ENCODE peak calls at places on chromosomes 5 and 9, in six cellular contexts. One of them, this sample, is unnamed.

GRCh38 chr9:2234371-2234893 is 219.3 kb downstream of the SMARCA2 start:
- DNase-seq in A673: no peak
- DNase-seq in HCT116: no peak
- DNase-seq in heart left ventricle: no peak
- DNase-seq in lower lobe of right lung: no peak
- DNase-seq in dorsolateral prefrontal cortex: no peak
- DNase-seq in this sample: peak

GRCh38 chr5:162193012-162193411 is 125.4 kb downstream of the GABRG2 start:
- DNase-seq in A673: no peak
- DNase-seq in HCT116: no peak
- DNase-seq in heart left ventricle: no peak
- DNase-seq in lower lobe of right lung: no peak
- DNase-seq in dorsolateral prefrontal cortex: no peak
- DNase-seq in this sample: no peak

GRCh38 chr9:93209576-93210323 is 25.8 kb downstream of the WNK2 start:
- DNase-seq in A673: no peak
- DNase-seq in HCT116: no peak
- DNase-seq in heart left ventricle: no peak
- DNase-seq in lower lobe of right lung: peak
- DNase-seq in dorsolateral prefrontal cortex: no peak
- DNase-seq in this sample: no peak

GRCh38 chr9:134913713-134914500 is 3.8 kb downstream of the FCN1 start:
- DNase-seq in A673: no peak
- DNase-seq in HCT116: no peak
- DNase-seq in heart left ventricle: no peak
- DNase-seq in lower lobe of right lung: peak
- DNase-seq in dorsolateral prefrontal cortex: no peak
- DNase-seq in this sample: no peak

GRCh38 chr9:68780735-68781134 is 75.7 kb downstream of the PIP5K1B start:
- DNase-seq in A673: no peak
- DNase-seq in HCT116: no peak
- DNase-seq in heart left ventricle: no peak
- DNase-seq in lower lobe of right lung: no peak
- DNase-seq in dorsolateral prefrontal cortex: no peak
- DNase-seq in this sample: peak

GRCh38 chr5:65769539-65769938 is 47.5 kb downstream of the NLN start:
- DNase-seq in A673: no peak
- DNase-seq in HCT116: peak
- DNase-seq in heart left ventricle: no peak
- DNase-seq in lower lobe of right lung: no peak
- DNase-seq in dorsolateral prefrontal cortex: no peak
- DNase-seq in this sample: peak

GRCh38 chr5:82597437-82597836 is 319.3 kb upstream of the RPS23 start:
- DNase-seq in A673: peak
- DNase-seq in HCT116: peak
- DNase-seq in heart left ventricle: no peak
- DNase-seq in lower lobe of right lung: no peak
- DNase-seq in dorsolateral prefrontal cortex: no peak
- DNase-seq in this sample: no peak

GRCh38 chr9:124256517-124257069 is 1.2 kb upstream of the NEK6 start:
- DNase-seq in A673: no peak
- DNase-seq in HCT116: no peak
- DNase-seq in heart left ventricle: no peak
- DNase-seq in lower lobe of right lung: peak
- DNase-seq in dorsolateral prefrontal cortex: no peak
- DNase-seq in this sample: peak

GRCh38 chr9:19642256-19642655 is 146.6 kb downstream of the SLC24A2 start:
- DNase-seq in A673: no peak
- DNase-seq in HCT116: no peak
- DNase-seq in heart left ventricle: no peak
- DNase-seq in lower lobe of right lung: no peak
- DNase-seq in dorsolateral prefrontal cortex: peak
- DNase-seq in this sample: no peak
- TF ChIP-seq CTCF in A673: no peak
- TF ChIP-seq CTCF in HCT116: no peak
- TF ChIP-seq CTCF in heart left ventricle: no peak
- TF ChIP-seq CTCF in lower lobe of right lung: no peak
- TF ChIP-seq CTCF in dorsolateral prefrontal cortex: peak
- TF ChIP-seq CTCF in this sample: no peak

GRCh38 chr5:57402348-57402747 is 80.3 kb downstream of the ACTBL2 start:
- DNase-seq in A673: no peak
- DNase-seq in HCT116: no peak
- DNase-seq in heart left ventricle: no peak
- DNase-seq in lower lobe of right lung: no peak
- DNase-seq in dorsolateral prefrontal cortex: no peak
- DNase-seq in this sample: no peak
- H3K4me3 ChIP-seq in A673: no peak
- H3K4me3 ChIP-seq in HCT116: no peak
- H3K4me3 ChIP-seq in heart left ventricle: no peak
- H3K4me3 ChIP-seq in lower lobe of right lung: no peak
- H3K4me3 ChIP-seq in dorsolateral prefrontal cortex: no peak
- H3K4me3 ChIP-seq in this sample: no peak

DNA sequence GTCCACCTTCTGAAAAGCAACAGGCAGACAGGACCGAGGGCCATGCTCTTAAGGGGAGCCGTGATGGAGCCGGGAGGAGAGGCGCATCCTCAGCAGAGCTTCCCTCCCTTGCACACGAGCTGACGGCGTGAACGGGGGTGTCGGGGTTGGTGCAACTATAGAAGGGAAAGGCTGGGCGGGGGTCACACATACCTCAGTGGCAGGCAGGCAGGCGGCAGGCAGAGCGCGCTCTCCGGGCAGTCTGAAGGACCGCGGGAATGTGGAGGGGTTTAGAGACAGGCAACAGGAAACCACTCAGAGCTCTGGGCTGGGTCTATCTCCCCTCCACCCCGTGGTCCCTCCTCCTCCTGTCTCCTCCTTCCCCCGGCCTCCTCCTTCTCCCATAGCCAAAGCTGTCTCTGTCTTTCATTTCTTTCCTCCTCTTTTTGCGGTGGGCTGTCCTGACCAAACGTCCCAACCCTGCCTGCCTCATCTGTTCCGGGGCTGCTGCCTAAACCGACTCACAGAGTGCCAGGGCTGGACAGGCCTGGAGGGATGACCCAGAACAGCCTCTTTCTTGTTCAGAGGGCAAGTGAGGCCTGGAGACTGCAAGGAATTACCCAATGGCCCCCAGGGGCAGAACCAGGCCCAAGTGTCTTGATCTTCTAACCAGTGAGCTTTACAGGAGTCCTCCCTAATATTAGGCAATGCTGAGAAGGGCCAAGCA is at the start of gene SPARC:
- DNase-seq in A673: peak
- DNase-seq in HCT116: no peak
- DNase-seq in heart left ventricle: peak
- DNase-seq in lower lobe of right lung: peak
- DNase-seq in dorsolateral prefrontal cortex: peak
- DNase-seq in this sample: peak
- TF ChIP-seq CTCF in A673: no peak
- TF ChIP-seq CTCF in HCT116: no peak
- TF ChIP-seq CTCF in heart left ventricle: no peak
- TF ChIP-seq CTCF in lower lobe of right lung: no peak
- TF ChIP-seq CTCF in dorsolateral prefrontal cortex: no peak
- TF ChIP-seq CTCF in this sample: no peak

DNA sequence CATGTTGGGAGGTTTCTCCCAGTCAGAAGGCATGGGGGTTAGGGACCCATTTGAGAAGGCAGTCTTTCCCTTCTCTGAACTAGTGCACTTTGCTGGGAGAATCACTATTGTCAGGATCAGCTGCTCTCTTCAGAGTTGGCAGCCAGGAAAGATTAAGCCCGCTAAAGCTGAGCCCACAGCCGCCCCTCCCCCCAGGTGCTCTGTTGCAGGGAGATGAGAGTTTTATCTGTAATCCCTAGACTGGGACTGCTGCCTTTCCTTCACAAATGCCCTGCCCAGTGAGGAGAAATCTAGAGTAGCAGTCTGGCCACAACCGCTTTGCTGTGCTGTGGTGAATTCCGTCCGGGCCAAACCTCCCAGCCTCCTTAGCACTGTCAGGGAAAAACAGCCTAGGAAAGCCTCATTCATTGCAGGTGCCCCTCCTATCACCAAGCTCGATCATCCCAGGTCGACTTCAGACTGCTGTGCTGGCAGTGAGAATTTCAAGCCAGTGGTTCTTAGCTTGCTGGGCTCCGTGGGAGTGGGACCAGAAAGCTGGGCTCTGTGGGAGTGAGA is 69.8 kb downstream of the CNTLN start:
- DNase-seq in A673: peak
- DNase-seq in HCT116: no peak
- DNase-seq in heart left ventricle: no peak
- DNase-seq in lower lobe of right lung: no peak
- DNase-seq in dorsolateral prefrontal cortex: no peak
- DNase-seq in this sample: peak
- H3K4me3 ChIP-seq in A673: no peak
- H3K4me3 ChIP-seq in HCT116: no peak
- H3K4me3 ChIP-seq in heart left ventricle: no peak
- H3K4me3 ChIP-seq in lower lobe of right lung: no peak
- H3K4me3 ChIP-seq in dorsolateral prefrontal cortex: no peak
- H3K4me3 ChIP-seq in this sample: no peak

DNA sequence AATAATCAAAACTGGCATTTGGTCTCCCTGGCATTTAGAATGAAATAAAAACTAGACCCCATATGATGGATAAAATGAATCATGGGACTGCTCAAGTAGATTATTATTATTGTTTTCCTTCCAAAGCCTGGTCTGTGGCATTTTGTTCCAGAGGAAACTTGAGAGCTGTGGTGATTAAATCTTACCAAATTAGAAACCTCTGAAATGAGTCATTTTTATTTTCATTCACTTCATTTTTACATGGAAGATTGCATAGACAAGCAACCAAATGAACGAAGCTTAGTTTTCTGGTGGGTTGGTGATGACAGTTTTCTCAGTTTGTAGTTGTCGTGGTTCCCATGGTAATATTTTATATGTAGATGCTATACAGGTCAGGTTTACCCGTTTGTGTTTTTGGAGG is 23.4 kb downstream of the PAM start:
- DNase-seq in A673: no peak
- DNase-seq in HCT116: no peak
- DNase-seq in heart left ventricle: no peak
- DNase-seq in lower lobe of right lung: no peak
- DNase-seq in dorsolateral prefrontal cortex: no peak
- DNase-seq in this sample: peak
- TF ChIP-seq CTCF in A673: no peak
- TF ChIP-seq CTCF in HCT116: no peak
- TF ChIP-seq CTCF in heart left ventricle: no peak
- TF ChIP-seq CTCF in lower lobe of right lung: no peak
- TF ChIP-seq CTCF in dorsolateral prefrontal cortex: no peak
- TF ChIP-seq CTCF in this sample: no peak

DNA sequence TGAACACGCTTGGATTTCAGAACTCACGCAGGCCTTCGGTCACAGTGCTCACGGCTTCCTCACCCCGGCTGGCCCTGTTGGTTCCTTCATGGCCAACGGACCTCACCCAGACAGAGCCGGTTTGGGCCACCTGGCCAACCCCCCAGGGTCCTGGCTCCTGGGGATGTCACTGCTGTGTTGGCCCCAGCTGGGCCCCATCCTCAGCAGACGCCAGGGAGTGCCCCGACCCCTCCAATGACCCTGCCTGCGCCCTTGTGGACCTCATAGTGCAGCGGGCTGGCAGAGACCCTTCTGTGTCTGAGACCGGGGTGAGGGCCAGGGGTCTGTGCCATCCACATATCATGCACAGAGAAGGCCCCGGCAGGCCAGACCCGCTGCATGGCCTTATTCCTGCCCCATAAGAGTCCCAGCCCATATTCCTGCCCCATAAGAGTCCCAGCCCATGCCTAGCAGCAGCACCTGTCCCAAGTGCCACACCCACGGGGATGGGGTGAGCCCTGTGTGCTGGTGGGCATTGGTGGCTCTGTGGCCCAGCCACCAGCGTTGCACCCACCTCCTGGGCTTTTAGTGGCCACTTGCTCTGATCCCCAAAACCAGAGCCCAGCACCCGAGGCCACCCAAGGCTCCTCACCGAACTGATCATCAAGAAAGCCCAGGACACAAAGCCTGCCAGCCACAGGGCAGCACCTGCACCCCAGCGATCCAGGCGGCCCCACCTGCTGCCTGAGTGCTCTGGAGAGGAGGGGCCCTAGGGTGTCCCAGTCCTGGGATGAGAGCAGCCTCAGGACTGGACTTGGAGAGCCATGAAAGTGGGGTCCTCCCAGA is 1.3 kb upstream of the LPCAT1 start:
- DNase-seq in A673: no peak
- DNase-seq in HCT116: no peak
- DNase-seq in heart left ventricle: peak
- DNase-seq in lower lobe of right lung: peak
- DNase-seq in dorsolateral prefrontal cortex: peak
- DNase-seq in this sample: no peak
- H3K4me3 ChIP-seq in A673: no peak
- H3K4me3 ChIP-seq in HCT116: peak
- H3K4me3 ChIP-seq in heart left ventricle: peak
- H3K4me3 ChIP-seq in lower lobe of right lung: peak
- H3K4me3 ChIP-seq in dorsolateral prefrontal cortex: peak
- H3K4me3 ChIP-seq in this sample: no peak

GRCh38 chr5:145347026-145347616 is 488.0 kb downstream of the PRELID2 start:
- DNase-seq in A673: peak
- DNase-seq in HCT116: peak
- DNase-seq in heart left ventricle: no peak
- DNase-seq in lower lobe of right lung: no peak
- DNase-seq in dorsolateral prefrontal cortex: no peak
- DNase-seq in this sample: peak
- TF ChIP-seq CTCF in A673: peak
- TF ChIP-seq CTCF in HCT116: peak
- TF ChIP-seq CTCF in heart left ventricle: peak
- TF ChIP-seq CTCF in lower lobe of right lung: peak
- TF ChIP-seq CTCF in dorsolateral prefrontal cortex: peak
- TF ChIP-seq CTCF in this sample: peak

GRCh38 chr9:83060557-83060956 is 2.4 kb downstream of the RASEF start:
- DNase-seq in A673: no peak
- DNase-seq in HCT116: no peak
- DNase-seq in heart left ventricle: no peak
- DNase-seq in lower lobe of right lung: no peak
- DNase-seq in dorsolateral prefrontal cortex: no peak
- DNase-seq in this sample: no peak

GRCh38 chr9:83062011-83062652 is 810 bp downstream of the RASEF start:
- DNase-seq in A673: peak
- DNase-seq in HCT116: no peak
- DNase-seq in heart left ventricle: no peak
- DNase-seq in lower lobe of right lung: peak
- DNase-seq in dorsolateral prefrontal cortex: no peak
- DNase-seq in this sample: peak

GRCh38 chr9:83065233-83065632 is 2.3 kb upstream of the RASEF start:
- DNase-seq in A673: no peak
- DNase-seq in HCT116: no peak
- DNase-seq in heart left ventricle: no peak
- DNase-seq in lower lobe of right lung: no peak
- DNase-seq in dorsolateral prefrontal cortex: no peak
- DNase-seq in this sample: no peak

GRCh38 chr9:83061036-83061435 is 1.9 kb downstream of the RASEF start:
- DNase-seq in A673: no peak
- DNase-seq in HCT116: no peak
- DNase-seq in heart left ventricle: no peak
- DNase-seq in lower lobe of right lung: no peak
- DNase-seq in dorsolateral prefrontal cortex: no peak
- DNase-seq in this sample: no peak

GRCh38 chr9:83062653-83063527 is at the start of gene RASEF:
- DNase-seq in A673: peak
- DNase-seq in HCT116: no peak
- DNase-seq in heart left ventricle: no peak
- DNase-seq in lower lobe of right lung: peak
- DNase-seq in dorsolateral prefrontal cortex: no peak
- DNase-seq in this sample: peak
- H3K4me3 ChIP-seq in A673: peak
- H3K4me3 ChIP-seq in HCT116: no peak
- H3K4me3 ChIP-seq in heart left ventricle: peak
- H3K4me3 ChIP-seq in lower lobe of right lung: peak
- H3K4me3 ChIP-seq in dorsolateral prefrontal cortex: peak
- H3K4me3 ChIP-seq in this sample: peak

GRCh38 chr9:122356627-122357026 is 14.2 kb upstream of the PTGS1 start:
- DNase-seq in A673: no peak
- DNase-seq in HCT116: no peak
- DNase-seq in heart left ventricle: no peak
- DNase-seq in lower lobe of right lung: no peak
- DNase-seq in dorsolateral prefrontal cortex: no peak
- DNase-seq in this sample: no peak
- TF ChIP-seq CTCF in A673: peak
- TF ChIP-seq CTCF in HCT116: no peak
- TF ChIP-seq CTCF in heart left ventricle: peak
- TF ChIP-seq CTCF in lower lobe of right lung: no peak
- TF ChIP-seq CTCF in dorsolateral prefrontal cortex: no peak
- TF ChIP-seq CTCF in this sample: peak